ENCODE peak calls at places on chromosomes 7 and 10, in six cellular contexts. J is IMR-90, O is gastrocnemius medialis, Z is K562, U is tibial nerve, L is stomach. G is an unnamed sample.
A peak's percentile ranks its signal among the peaks of the same experiment; 100 is the strongest.

GRCh38 chr10:109892885-109893284 is 30.4 kb downstream of the XPNPEP1 start:
- DNase-seq in O (peak; percentile 24), J (no peak), Z (peak; percentile 34), L (no peak), U (no peak), G (no peak)

GRCh38 chr10:34906021-34906965 is 91.2 kb upstream of the PARD3 start:
- DNase-seq in J (peak; percentile 55), U (peak; percentile 42), O (peak; percentile 18), Z (peak; percentile 16), L (no peak), G (no peak)

GRCh38 chr10:132452216-132452650 is 55.2 kb downstream of the PWWP2B start:
- DNase-seq in Z (no peak), J (no peak), L (no peak), O (no peak), U (no peak), G (no peak)

GRCh38 chr10:6203331-6204062 is 765 bp downstream of the PFKFB3 start:
- DNase-seq in O (no peak), U (no peak), Z (peak; percentile 67), J (peak; percentile 47), L (peak; percentile 67), G (peak; percentile 42)

GRCh38 chr10:61662794-61663259 is at the start of gene CABCOCO1:
- DNase-seq in L (peak; percentile 71), U (no peak), O (peak; percentile 2), Z (no peak), J (peak; percentile 32), G (peak; percentile 47)

GRCh38 chr10:45526309-45526708 is 146.3 kb downstream of the ZFAND4 start:
- DNase-seq in O (no peak), U (no peak), L (no peak), Z (no peak), J (no peak), G (no peak)

GRCh38 chr7:102117743-102118142 is 168.9 kb upstream of the SH2B2 start:
- DNase-seq in L (no peak), J (peak; percentile 91), O (no peak), Z (no peak), U (no peak), G (peak; percentile 28)

GRCh38 chr10:127228195-127228785 is 31.9 kb upstream of the INSYN2A start:
- DNase-seq in J (peak; percentile 4), U (no peak), O (no peak), L (no peak), Z (no peak), G (no peak)

DNA sequence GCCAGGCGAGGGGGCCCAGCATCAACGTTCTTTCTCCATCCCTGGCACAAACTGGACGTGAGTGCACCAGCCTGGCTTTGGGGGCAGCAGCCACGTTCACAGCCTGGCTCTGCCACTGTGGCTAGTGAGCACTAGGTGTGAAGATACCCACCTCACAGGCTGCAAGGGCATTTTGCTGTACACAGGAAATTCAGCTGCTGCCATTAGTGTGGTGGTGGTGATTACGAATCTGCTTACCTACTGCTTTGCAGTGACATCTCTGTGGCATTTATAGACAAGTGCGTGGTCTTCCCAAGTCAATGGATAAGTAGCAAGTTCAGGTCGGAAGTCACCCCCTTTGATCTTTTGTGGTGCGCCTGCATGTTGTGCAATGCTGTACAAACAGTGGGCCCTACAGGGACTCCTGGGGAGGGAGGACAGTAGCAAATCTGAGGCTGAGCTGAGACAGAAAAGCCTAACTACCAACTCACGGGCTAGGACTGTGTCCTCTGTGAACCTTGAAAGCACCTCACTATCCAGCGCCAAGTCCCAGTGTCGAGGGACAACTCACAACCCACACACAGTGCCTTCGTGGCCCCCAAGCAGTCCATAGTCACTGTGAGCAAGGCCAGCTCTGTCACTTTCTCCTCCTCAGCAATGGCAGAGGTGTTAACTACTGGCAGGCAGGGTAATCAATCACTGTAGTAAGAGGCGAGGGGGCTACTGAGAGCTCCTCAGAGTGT is 16.9 kb upstream of the MMP21 start:
- DNase-seq in L (no peak), J (no peak), O (no peak), U (no peak), Z (no peak), G (no peak)
- TF ChIP-seq POLR2A in L (no peak), J (no peak), O (no peak), U (no peak), Z (no peak), G (no peak)

DNA sequence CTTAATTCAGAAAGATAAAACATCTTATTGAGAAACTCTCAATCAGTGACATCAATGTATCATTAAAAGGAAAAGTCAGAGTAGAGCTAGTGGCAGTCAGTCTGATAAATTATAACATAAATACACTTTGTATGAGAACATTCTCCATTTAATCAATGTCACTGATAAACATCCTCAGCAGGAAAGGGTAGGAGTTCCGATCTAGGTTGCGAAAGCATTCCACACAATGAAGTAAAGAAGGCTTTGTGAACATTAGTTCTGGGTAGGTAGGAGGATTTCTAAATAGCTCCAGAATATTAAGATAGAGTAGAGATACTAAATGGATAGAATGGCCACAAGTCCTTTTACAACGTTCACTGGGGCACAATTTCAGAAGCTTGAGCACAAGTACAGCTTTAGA is 179.7 kb upstream of the MALRD1 start:
- DNase-seq in O (no peak), J (no peak), Z (no peak), L (no peak), U (no peak), G (no peak)
- TF ChIP-seq POLR2A in O (no peak), J (no peak), Z (no peak), L (no peak), U (no peak), G (no peak)

GRCh38 chr10:69317175-69318086 is 39.1 kb downstream of the HK1 start:
- DNase-seq in J (no peak), U (no peak), O (no peak), L (no peak), Z (peak; percentile 97), G (no peak)
- TF ChIP-seq POLR2A in J (no peak), U (no peak), O (no peak), L (no peak), Z (peak; percentile 92), G (no peak)

DNA sequence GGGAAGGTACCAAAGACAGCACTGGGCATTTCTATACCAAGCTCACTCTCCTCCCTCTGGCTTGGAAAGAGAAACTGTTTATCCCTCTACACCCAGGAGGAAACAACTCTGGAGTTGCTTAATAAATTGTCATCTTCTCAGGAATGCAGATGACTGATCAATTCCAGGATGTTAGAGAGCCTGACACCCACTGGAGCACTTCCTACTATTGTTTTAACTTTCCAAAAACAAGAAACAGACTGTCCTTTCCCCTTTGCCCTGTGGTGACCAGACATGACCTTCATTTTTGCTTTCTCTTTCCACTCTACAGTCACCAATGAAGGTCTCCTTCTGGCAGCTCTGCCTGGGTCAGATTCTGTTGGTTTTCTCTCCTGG is 19.6 kb downstream of the GIMAP4 start:
- DNase-seq in J (no peak), L (no peak), Z (no peak), U (no peak), O (no peak), G (no peak)
- TF ChIP-seq POLR2A in J (no peak), L (no peak), Z (no peak), U (no peak), O (no peak), G (no peak)

GRCh38 chr7:56048245-56048644 is 3.0 kb downstream of the PSPH start:
- DNase-seq in O (no peak), J (no peak), Z (no peak), L (no peak), U (no peak), G (no peak)

GRCh38 chr7:56051053-56051338 is 248 bp downstream of the PSPH start:
- DNase-seq in L (no peak), Z (no peak), J (no peak), U (no peak), O (no peak), G (no peak)

GRCh38 chr7:56053993-56054392 is 2.4 kb downstream of the CCT6A start:
- DNase-seq in U (no peak), Z (no peak), L (no peak), J (no peak), O (no peak), G (no peak)

GRCh38 chr7:56053379-56053778 is 1.8 kb downstream of the CCT6A start:
- DNase-seq in U (no peak), Z (no peak), L (no peak), O (no peak), J (no peak), G (no peak)

GRCh38 chr7:56051339-56052191 is at the start of the genes CCT6A and PSPH:
- DNase-seq in U (peak; percentile 95), Z (peak; percentile 98), O (peak; percentile 96), J (peak; percentile 98), L (peak; percentile 98), G (peak; percentile 98)
- TF ChIP-seq POLR2A in U (peak; percentile 86), Z (peak; percentile 92), O (peak; percentile 88), J (peak; percentile 88), L (peak; percentile 54), G (peak; percentile 98)